ENCODE peak calls at places on chromosome 10, in four cellular contexts. G is A549, O is tibial nerve, B is stomach. S is an unnamed sample.

GRCh38 chr10:93085272-93085859 is 11.7 kb downstream of the CYP26A1 start:
- DNase-seq in O (no peak), B (no peak), G (no peak), S (no peak)

GRCh38 chr10:10490187-10490980 is 527.3 kb upstream of the CELF2 start:
- DNase-seq in O (no peak), G (no peak), B (no peak), S (no peak)

GRCh38 chr10:73838827-73839226 is 27.4 kb upstream of the NDST2 start:
- DNase-seq in B (no peak), G (no peak), O (no peak), S (no peak)

GRCh38 chr10:51718804-51719291 is 19.5 kb upstream of the CSTF2T start:
- DNase-seq in B (no peak), G (no peak), O (no peak), S (no peak)

GRCh38 chr10:96709525-96709924 is 10.8 kb downstream of the PIK3AP1 start:
- DNase-seq in O (no peak), B (no peak), G (no peak), S (no peak)

GRCh38 chr10:3928078-3928477 is 143.1 kb upstream of the KLF6 start:
- DNase-seq in G (no peak), B (no peak), O (no peak), S (no peak)

GRCh38 chr10:25555865-25556264 is 378.2 kb upstream of the MYO3A start:
- DNase-seq in O (no peak), G (no peak), B (no peak), S (no peak)

GRCh38 chr10:91034494-91035157 is 113.7 kb upstream of the ANKRD1 start:
- DNase-seq in G (no peak), O (peak), B (peak), S (peak)

GRCh38 chr10:61325183-61325582 is 128.0 kb downstream of the TMEM26 start:
- DNase-seq in G (no peak), O (no peak), B (no peak), S (no peak)

GRCh38 chr10:98259606-98260319 is 8.2 kb downstream of the LOXL4 start:
- DNase-seq in G (no peak), O (no peak), B (no peak), S (no peak)

GRCh38 chr10:130045091-130045652 is 65.5 kb downstream of the C10orf143 start:
- DNase-seq in B (no peak), O (no peak), G (no peak), S (no peak)

GRCh38 chr10:80526742-80527141 is 11.0 kb upstream of the SH2D4B start:
- DNase-seq in O (no peak), G (no peak), B (no peak), S (no peak)

GRCh38 chr10:7756360-7756992 is 31.3 kb downstream of the KIN start:
- DNase-seq in B (peak), G (peak), O (no peak), S (no peak)
- TF ChIP-seq CTCF in B (no peak), G (peak), O (peak), S (no peak)

DNA sequence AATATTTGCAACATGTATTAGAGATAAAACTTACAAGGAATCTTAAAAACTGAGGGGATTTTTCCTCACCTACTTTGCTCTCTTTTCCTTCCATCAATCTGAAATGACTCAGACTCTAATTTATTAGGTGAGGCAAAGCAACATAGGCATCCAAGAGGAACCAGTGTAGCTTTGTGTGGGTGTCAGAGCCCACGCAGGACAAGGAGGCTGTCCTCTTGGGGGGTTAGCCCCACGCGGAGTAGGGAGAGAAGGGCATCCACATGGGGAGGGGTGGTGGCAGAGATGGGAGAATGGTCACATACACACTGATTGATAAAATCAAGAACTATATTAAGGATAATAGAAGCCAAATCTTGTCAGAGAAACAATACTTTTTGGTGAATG is 33.8 kb upstream of the ARMS2 start:
- DNase-seq in O (no peak), B (no peak), G (no peak), S (no peak)
- H3K27ac ChIP-seq in O (no peak), B (peak), G (no peak), S (no peak)

GRCh38 chr10:43596546-43596945 is 9.7 kb upstream of the ZNF485 start:
- DNase-seq in O (no peak), G (no peak), B (no peak), S (no peak)
- TF ChIP-seq EP300 in O (no peak), G (no peak), B (no peak), S (no peak)

GRCh38 chr10:78543749-78544446 is 510.2 kb downstream of the RPS24 start:
- DNase-seq in G (no peak), B (peak), O (peak), S (peak)
- TF ChIP-seq CTCF in G (no peak), B (no peak), O (no peak), S (no peak)

GRCh38 chr10:34920578-34920977 is 105.5 kb upstream of the PARD3 start:
- DNase-seq in B (no peak), O (no peak), G (no peak), S (no peak)

GRCh38 chr10:34911661-34912205 is 96.6 kb upstream of the PARD3 start:
- DNase-seq in G (no peak), O (no peak), B (no peak), S (no peak)

GRCh38 chr10:34918896-34919295 is 103.8 kb upstream of the PARD3 start:
- DNase-seq in B (no peak), G (no peak), O (no peak), S (no peak)

GRCh38 chr10:34918060-34918840 is 103.2 kb upstream of the PARD3 start:
- DNase-seq in O (no peak), G (no peak), B (no peak), S (no peak)

DNA sequence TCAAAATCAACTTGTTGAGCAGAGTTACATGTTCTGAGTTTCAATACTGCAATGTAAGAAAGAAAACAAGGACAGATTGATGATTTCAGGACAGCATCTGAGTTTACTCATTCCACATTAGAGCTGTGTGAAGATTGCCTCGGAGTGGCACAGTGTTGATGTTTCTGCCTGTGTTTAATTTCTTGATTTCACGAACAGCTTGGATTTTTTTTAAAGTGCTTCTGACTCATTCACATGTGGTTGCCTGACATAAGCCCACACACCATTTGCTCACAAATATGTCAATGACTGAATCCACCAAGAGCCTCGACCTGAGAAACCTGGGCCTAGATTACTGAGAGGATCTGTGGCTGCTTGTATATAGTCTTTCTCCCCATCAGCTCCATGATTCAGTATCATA is 101.3 kb upstream of the PARD3 start:
- DNase-seq in G (no peak), O (peak), B (no peak), S (no peak)
- H3K27ac ChIP-seq in G (no peak), O (no peak), B (no peak), S (no peak)

S was measured in ovary.